ENCODE peak calls at places on chromosomes 6 and 20, in five cellular contexts. U is GM23248, N is left ventricle myocardium inferior, P is aorta, O is Peyer's patch. G is an unnamed sample.

GRCh38 chr6:99822741-99823512 is 171.1 kb downstream of the MCHR2 start:
- DNase-seq in U (peak; percentile 84), N (no peak), P (no peak), O (peak; percentile 45), G (no peak)

GRCh38 chr6:34391711-34392496 is 565 bp downstream of the NUDT3 start:
- DNase-seq in U (peak; percentile 78), N (peak; percentile 62), P (peak; percentile 88), O (peak; percentile 78), G (peak; percentile 25)

GRCh38 chr20:1382670-1383069 is 10.2 kb downstream of the FKBP1A start:
- DNase-seq in U (peak; percentile 87), N (no peak), P (no peak), O (no peak), G (no peak)

GRCh38 chr6:119495230-119495683 is 145.7 kb upstream of the MAN1A1 start:
- DNase-seq in U (no peak), N (peak; percentile 30), P (no peak), O (peak; percentile 71), G (no peak)

GRCh38 chr6:95693108-95693507 is 115.8 kb downstream of the MANEA start:
- DNase-seq in U (peak; percentile 0), N (no peak), P (no peak), O (no peak), G (no peak)

GRCh38 chr20:48679603-48680002 is 148.2 kb downstream of the PREX1 start:
- DNase-seq in U (no peak), N (no peak), P (peak; percentile 69), O (peak; percentile 75), G (no peak)

GRCh38 chr6:1525364-1526038 is 84.2 kb upstream of the FOXC1 start:
- DNase-seq in U (no peak), N (no peak), P (no peak), O (no peak), G (no peak)

GRCh38 chr6:112004397-112005341 is 49.2 kb upstream of the CCN6 start:
- DNase-seq in U (no peak), N (peak; percentile 46), P (no peak), O (no peak), G (no peak)

GRCh38 chr6:113102761-113103160 is 754.4 kb upstream of the MARCKS start:
- DNase-seq in U (peak; percentile 19), N (no peak), P (no peak), O (no peak), G (no peak)

GRCh38 chr6:52422156-52422555 is 2.0 kb downstream of the EFHC1 start:
- DNase-seq in U (no peak), N (no peak), P (no peak), O (no peak), G (no peak)

GRCh38 chr6:10970731-10971130 is 73.4 kb downstream of the ELOVL2 start:
- DNase-seq in U (no peak), N (no peak), P (no peak), O (no peak), G (no peak)

GRCh38 chr6:135606392-135606791 is 108.9 kb upstream of the AHI1 start:
- DNase-seq in U (no peak), N (no peak), P (no peak), O (no peak), G (no peak)

GRCh38 chr6:12371641-12372146 is 81.5 kb downstream of the EDN1 start:
- DNase-seq in U (peak; percentile 19), N (no peak), P (no peak), O (no peak), G (no peak)

GRCh38 chr20:3696200-3696599 is 14.4 kb upstream of the ADAM33 start:
- DNase-seq in U (peak; percentile 9), N (no peak), P (no peak), O (no peak), G (no peak)

GRCh38 chr20:25356294-25356933 is 34.2 kb downstream of the ABHD12 start:
- DNase-seq in U (no peak), N (no peak), P (no peak), O (no peak), G (no peak)

GRCh38 chr6:48757661-48758060 is 646.7 kb upstream of the PTCHD4 start:
- DNase-seq in U (no peak), N (no peak), P (no peak), O (no peak), G (no peak)

GRCh38 chr6:157219201-157220200 is 103.8 kb downstream of the TMEM242 start:
- DNase-seq in U (peak; percentile 65), N (no peak), P (peak; percentile 76), O (peak; percentile 36), G (no peak)

GRCh38 chr6:73516712-73517489 is 3.9 kb downstream of the EEF1A1 start:
- DNase-seq in U (peak; percentile 57), N (no peak), P (no peak), O (no peak), G (no peak)

GRCh38 chr6:91407706-91408105 is 820.8 kb upstream of the MAP3K7 start:
- DNase-seq in U (no peak), N (no peak), P (no peak), O (no peak), G (no peak)

GRCh38 chr20:40931348-40932044 is 97.1 kb upstream of the TOP1 start:
- DNase-seq in U (no peak), N (no peak), P (no peak), O (no peak), G (no peak)

GRCh38 chr6:27617700-27618689 is 145.1 kb upstream of the ZNF184 start:
- DNase-seq in U (peak; percentile 64), N (no peak), P (no peak), O (no peak), G (no peak)

GRCh38 chr6:28838289-28838633 is 85.5 kb downstream of the TRIM27 start:
- DNase-seq in U (peak; percentile 72), N (peak; percentile 29), P (peak; percentile 77), O (peak; percentile 74), G (peak; percentile 60)

GRCh38 chr20:5489596-5489995 is 172.8 kb upstream of the PROKR2 start:
- DNase-seq in U (no peak), N (no peak), P (no peak), O (no peak), G (no peak)

GRCh38 chr6:129368076-129368475 is 341.9 kb downstream of the ARHGAP18 start:
- DNase-seq in U (no peak), N (no peak), P (no peak), O (no peak), G (no peak)

GRCh38 chr6:19135706-19136105 is 701.5 kb upstream of the ID4 start:
- DNase-seq in U (no peak), N (no peak), P (no peak), O (no peak), G (no peak)

GRCh38 chr6:48883116-48883515 is 579.9 kb downstream of the MMUT start:
- DNase-seq in U (no peak), N (no peak), P (no peak), O (no peak), G (no peak)

GRCh38 chr20:37316116-37316774 is 26.8 kb downstream of the MANBAL start:
- DNase-seq in U (no peak), N (no peak), P (no peak), O (peak; percentile 80), G (no peak)

GRCh38 chr6:36399970-36400369 is 12.5 kb upstream of the ETV7 start:
- DNase-seq in U (no peak), N (no peak), P (no peak), O (no peak), G (no peak)
- H3K4me3 ChIP-seq in U (no peak overlapping the region), N (no peak overlapping the region), P (no peak overlapping the region), O (no peak overlapping the region), G (no peak overlapping the region)

GRCh38 chr20:34093895-34094294 is 18.1 kb downstream of the EIF2S2 start:
- DNase-seq in U (no peak), N (no peak), P (no peak), O (no peak), G (no peak)

GRCh38 chr20:34089655-34090324 is 22.3 kb downstream of the EIF2S2 start:
- DNase-seq in U (no peak), N (peak; percentile 36), P (no peak), O (no peak), G (no peak)

GRCh38 chr20:34088871-34089479 is 23.1 kb downstream of the EIF2S2 start:
- DNase-seq in U (no peak), N (no peak), P (no peak), O (no peak), G (no peak)

GRCh38 chr20:34090645-34091044 is 21.4 kb downstream of the EIF2S2 start:
- DNase-seq in U (no peak), N (no peak), P (no peak), O (no peak), G (no peak)

GRCh38 chr20:34091637-34092200 is 20.3 kb downstream of the EIF2S2 start:
- DNase-seq in U (no peak), N (no peak), P (no peak), O (no peak), G (no peak)
- H3K36me3 ChIP-seq in U (peaks cover 84% of the 10 kb centered on the region), N (peaks cover 94% of the 10 kb centered on the region), P (peaks cover 12% of the 10 kb centered on the region), O (no peaks in the 10 kb centered on the region), G (peaks cover 75% of the 10 kb centered on the region)

GRCh38 chr6:165219629-165220028 is 89.8 kb downstream of the C6orf118 start:
- DNase-seq in U (peak; percentile 28), N (no peak), P (no peak), O (no peak), G (no peak)
- H3K9me3 ChIP-seq in U (no peaks in the 10 kb centered on the region), N (peaks cover 6% of the 10 kb centered on the region), P (peaks cover 2% of the 10 kb centered on the region), O (no peaks in the 10 kb centered on the region), G (no peaks in the 10 kb centered on the region)

GRCh38 chr6:24916496-24916895 is 19.3 kb downstream of the RIPOR2 start:
- DNase-seq in U (no peak), N (no peak), P (no peak), O (no peak), G (no peak)
- H3K4me3 ChIP-seq in U (no peak overlapping the region), N (no peak overlapping the region), P (no peak overlapping the region), O (no peak overlapping the region), G (no peak overlapping the region)

GRCh38 chr6:117920493-117920845 is 13.4 kb downstream of the SLC35F1 start:
- DNase-seq in U (no peak), N (no peak), P (no peak), O (no peak), G (no peak)

GRCh38 chr6:117929501-117929900 is 22.4 kb downstream of the SLC35F1 start:
- DNase-seq in U (no peak), N (no peak), P (no peak), O (no peak), G (no peak)

GRCh38 chr6:117919775-117920492 is 12.9 kb downstream of the SLC35F1 start:
- DNase-seq in U (peak; percentile 6), N (no peak), P (peak; percentile 76), O (no peak), G (no peak)

GRCh38 chr6:117928833-117929232 is 21.8 kb downstream of the SLC35F1 start:
- DNase-seq in U (no peak), N (no peak), P (no peak), O (no peak), G (no peak)

GRCh38 chr6:117924708-117925107 is 17.6 kb downstream of the SLC35F1 start:
- DNase-seq in U (no peak), N (no peak), P (no peak), O (no peak), G (no peak)
- H3K36me3 ChIP-seq in U (no peaks in the 10 kb centered on the region), N (no peaks in the 10 kb centered on the region), P (no peaks in the 10 kb centered on the region), O (no peaks in the 10 kb centered on the region), G (no peaks in the 10 kb centered on the region)

G was measured in effector memory CD4-positive, alpha-beta T cell.